ENCODE peak calls at places on chromosomes 7 and 10, in nine cellular contexts. F is right atrium auricular region, L is heart right ventricle, V is endodermal cell, C is upper lobe of left lung, M is Peyer's patch, Y is MM.1S, D is psoas muscle, S is A549. I is an unnamed sample.

GRCh38 chr7:159032753-159033472 is 111.8 kb downstream of the VIPR2 start:
- DNase-seq in F (peak), L (no peak), V (no peak), C (no peak), M (no peak), Y (no peak), D (no peak), S (no peak), I (no peak)

GRCh38 chr10:49608166-49608758 is 1.8 kb upstream of the SLC18A3 start:
- DNase-seq in F (no peak), L (no peak), V (peak), C (no peak), M (peak), Y (no peak), D (no peak), S (no peak), I (no peak)

GRCh38 chr10:5545778-5546710 is 21.3 kb downstream of the CALML3 start:
- DNase-seq in F (no peak), L (peak), V (peak), C (peak), M (peak), Y (no peak), D (peak), S (peak), I (no peak)

GRCh38 chr10:31213959-31214358 is 105.1 kb upstream of the ZEB1 start:
- DNase-seq in F (no peak), L (no peak), V (no peak), C (no peak), M (no peak), Y (no peak), D (no peak), S (no peak), I (no peak)

GRCh38 chr7:98881561-98882315 is 3.4 kb downstream of the TRRAP start:
- DNase-seq in F (no peak), L (no peak), V (no peak), C (no peak), M (no peak), Y (peak), D (no peak), S (no peak), I (peak)

GRCh38 chr7:34928052-34928451 is 109.2 kb downstream of the DPY19L1 start:
- DNase-seq in F (no peak), L (peak), V (peak), C (no peak), M (peak), Y (peak), D (peak), S (no peak), I (no peak)

GRCh38 chr10:71314028-71314693 is 4.9 kb upstream of the SLC29A3 start:
- DNase-seq in F (peak), L (peak), V (peak), C (peak), M (peak), Y (peak), D (peak), S (peak), I (no peak)

GRCh38 chr10:123800299-123800698 is 91.3 kb downstream of the CPXM2 start:
- DNase-seq in F (peak), L (no peak), V (no peak), C (no peak), M (no peak), Y (no peak), D (no peak), S (no peak), I (no peak)

GRCh38 chr7:90461216-90461615 is 8.2 kb upstream of the PTTG1IP2 start:
- DNase-seq in F (no peak), L (no peak), V (no peak), C (no peak), M (no peak), Y (no peak), D (no peak), S (no peak), I (peak)

GRCh38 chr7:42227523-42227922 is 9.5 kb downstream of the GLI3 start:
- DNase-seq in F (no peak), L (no peak), V (peak), C (no peak), M (no peak), Y (peak), D (no peak), S (no peak), I (no peak)

GRCh38 chr7:82230826-82231581 is 212.6 kb downstream of the CACNA2D1 start:
- DNase-seq in F (no peak), L (no peak), V (peak), C (no peak), M (no peak), Y (no peak), D (no peak), S (no peak), I (no peak)

GRCh38 chr7:142476077-142476476 is 218.2 kb upstream of the PRSS58 start:
- DNase-seq in F (no peak), L (no peak), V (peak), C (no peak), M (no peak), Y (no peak), D (no peak), S (no peak), I (no peak)

DNA sequence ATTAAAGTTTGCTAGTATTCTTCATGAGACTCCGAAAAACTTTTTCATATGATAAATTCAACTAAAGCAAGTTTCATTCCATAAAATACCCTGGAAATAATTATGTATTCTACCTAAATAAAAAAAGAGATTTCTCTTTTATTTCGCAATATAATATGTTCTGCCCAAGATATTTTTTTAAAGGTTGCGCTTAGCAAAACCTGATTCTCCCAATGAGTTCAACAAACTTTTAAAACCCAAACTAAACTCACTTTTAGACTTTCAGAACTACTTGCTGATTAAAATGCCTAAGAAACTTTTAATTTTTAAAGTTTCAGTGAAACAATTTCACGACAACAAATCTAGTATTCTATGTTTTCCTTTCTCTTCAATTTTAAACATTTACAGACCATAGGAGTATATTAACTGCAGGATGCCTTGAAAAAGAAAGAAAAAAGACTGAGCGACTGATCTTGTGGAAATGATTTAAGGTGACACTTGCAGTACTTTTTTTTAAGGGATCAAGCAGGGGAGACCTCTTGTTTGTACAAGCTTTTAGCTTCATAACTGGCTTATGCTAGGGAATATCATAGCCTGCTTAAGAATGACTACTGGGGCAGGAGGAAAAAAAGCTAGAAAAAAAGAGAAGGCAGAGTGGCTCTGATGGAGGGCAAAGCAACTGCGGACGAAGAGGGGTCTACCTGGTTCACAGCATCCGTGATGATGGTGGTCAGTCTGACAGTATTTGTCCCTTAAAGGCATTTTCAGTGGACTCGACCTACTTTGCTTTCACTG is 1.5 kb downstream of the ZNF800 start:
- DNase-seq in F (no peak), L (no peak), V (no peak), C (no peak), M (no peak), Y (peak), D (no peak), S (no peak), I (no peak)
- H3K27ac ChIP-seq in F (no peak), L (peak), V (no peak), C (peak), M (peak), Y (peak), D (peak), S (peak), I (peak)

DNA sequence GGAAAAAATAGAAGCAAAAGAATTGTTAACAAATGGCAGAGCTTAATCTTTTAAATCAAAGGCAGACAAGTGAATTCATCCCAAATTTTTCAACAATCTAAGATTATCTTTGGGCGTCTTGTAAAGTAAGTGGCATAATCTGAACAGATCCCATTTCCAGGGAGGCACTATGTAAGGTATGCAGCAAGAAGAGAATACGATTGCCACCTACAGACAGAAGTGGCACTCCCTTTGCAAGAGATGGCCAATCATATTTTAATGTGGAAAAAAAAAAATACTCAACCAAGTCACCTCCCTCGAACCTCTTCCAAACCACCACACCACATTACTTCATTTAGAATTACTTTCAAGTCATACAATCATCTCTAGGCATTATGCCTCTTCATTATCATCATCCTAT is 4.0 kb downstream of the GFRA1 start:
- DNase-seq in F (no peak), L (no peak), V (no peak), C (no peak), M (no peak), Y (no peak), D (no peak), S (no peak), I (no peak)
- H3K27ac ChIP-seq in F (no peak), L (no peak), V (no peak), C (no peak), M (no peak), Y (no peak), D (no peak), S (no peak), I (no peak)

DNA sequence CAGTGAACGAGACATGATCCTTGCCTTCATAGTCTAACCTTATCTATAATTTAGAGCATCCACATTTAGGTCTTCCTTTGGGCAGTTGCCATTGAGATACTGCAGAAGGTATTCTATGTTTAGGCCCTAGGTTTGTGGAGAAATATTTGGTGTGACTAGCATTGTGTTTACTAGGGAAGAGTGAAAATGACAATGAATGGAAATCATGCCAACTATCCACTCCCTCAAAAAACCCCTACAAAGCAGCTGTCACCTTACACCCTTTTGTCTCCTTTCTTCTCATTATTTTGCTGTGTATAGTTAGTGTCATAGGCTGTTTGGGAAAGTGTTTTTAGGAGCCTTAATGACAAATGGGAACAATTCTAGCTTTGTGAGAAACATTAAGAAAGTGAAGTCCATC is 3.2 kb downstream of the CCNJ start:
- DNase-seq in F (no peak), L (no peak), V (no peak), C (no peak), M (no peak), Y (no peak), D (no peak), S (no peak), I (no peak)
- H3K27ac ChIP-seq in F (no peak), L (no peak), V (no peak), C (no peak), M (no peak), Y (no peak), D (no peak), S (no peak), I (no peak)

GRCh38 chr7:7438851-7439250 is 96.8 kb downstream of the COL28A1 start:
- DNase-seq in F (no peak), L (no peak), V (no peak), C (no peak), M (no peak), Y (no peak), D (no peak), S (peak), I (peak)
- H3K27ac ChIP-seq in F (no peak), L (no peak), V (no peak), C (no peak), M (no peak), Y (no peak), D (no peak), S (peak), I (peak)

DNA sequence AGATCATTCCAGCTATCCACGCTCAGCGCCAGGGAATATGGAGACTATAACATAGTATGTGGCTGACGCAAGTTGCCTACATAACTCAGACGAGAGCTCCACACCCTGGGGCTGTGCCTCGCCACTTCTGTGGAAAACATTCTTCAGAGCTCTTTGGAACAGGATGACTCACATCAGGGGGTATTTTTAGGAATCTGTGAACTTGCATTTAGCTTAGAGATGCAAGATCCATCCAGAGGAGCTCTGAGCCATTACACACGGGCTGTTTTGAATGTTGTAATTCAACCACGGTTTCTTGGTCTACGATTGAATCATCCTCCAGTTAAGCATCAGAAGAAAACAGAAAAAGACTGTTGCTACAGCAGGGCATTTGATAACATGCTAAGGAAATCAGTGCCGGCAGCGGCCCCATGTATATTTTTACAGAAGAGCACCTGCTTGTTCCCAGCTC is 481.4 kb upstream of the AKR1E2 start:
- DNase-seq in F (peak), L (peak), V (peak), C (no peak), M (no peak), Y (no peak), D (peak), S (peak), I (peak)
- H3K27ac ChIP-seq in F (peak), L (peak), V (no peak), C (no peak), M (no peak), Y (no peak), D (peak), S (peak), I (peak)

GRCh38 chr7:130987092-130987491 is 253.1 kb upstream of the KLF14 start:
- DNase-seq in F (no peak), L (no peak), V (no peak), C (no peak), M (no peak), Y (no peak), D (no peak), S (no peak), I (no peak)
- H3K27ac ChIP-seq in F (peak), L (peak), V (no peak), C (peak), M (no peak), Y (no peak), D (peak), S (no peak), I (peak)